ENCODE peak calls at places on chromosomes 4 and X, in four cellular contexts. F, Y, K and W are unnamed samples.

GRCh38 chr4:73729534-73730165 is 10.7 kb upstream of the CXCL8 start:
- DNase-seq in Y (peak), F (peak), K (no peak), W (peak)

GRCh38 chr4:98446499-98447375 is 185.6 kb downstream of the RAP1GDS1 start:
- DNase-seq in K (peak), Y (no peak), F (no peak), W (no peak)

GRCh38 chr4:112277220-112277619 is 8.5 kb downstream of the TIFA start:
- DNase-seq in Y (no peak), F (no peak), K (no peak), W (no peak)

GRCh38 chr4:65968873-65969272 is 298.6 kb upstream of the EPHA5 start:
- DNase-seq in K (no peak), Y (no peak), F (peak), W (no peak)

GRCh38 chr4:176300036-176300435 is 19.7 kb upstream of the SPCS3 start:
- DNase-seq in F (no peak), Y (no peak), K (no peak), W (no peak)

GRCh38 chrX:120429776-120430535 is 39.1 kb downstream of the LAMP2 start:
- DNase-seq in F (no peak), K (no peak), Y (no peak), W (no peak)

GRCh38 chr4:173793937-173794510 is 264.0 kb upstream of the HAND2 start:
- DNase-seq in F (no peak), Y (no peak), K (no peak), W (no peak)

GRCh38 chrX:110665636-110666035 is 130.0 kb downstream of the CHRDL1 start:
- DNase-seq in K (no peak), Y (peak), F (peak), W (peak)

GRCh38 chr4:95216636-95217035 is 332.1 kb downstream of the UNC5C start:
- DNase-seq in K (no peak), Y (no peak), F (no peak), W (no peak)

GRCh38 chrX:56783450-56783831 is 54.4 kb downstream of the NBDY start:
- DNase-seq in K (peak), F (no peak), Y (no peak), W (no peak)

GRCh38 chrX:96183843-96184242 is 500.8 kb upstream of the DIAPH2 start:
- DNase-seq in K (no peak), Y (no peak), F (no peak), W (no peak)

GRCh38 chrX:63250253-63250868 is 100.8 kb downstream of the SPIN4 start:
- DNase-seq in F (peak), Y (peak), K (peak), W (peak)
- TF ChIP-seq SP1 in F (no peak), Y (no peak), K (no peak), W (no peak)

DNA sequence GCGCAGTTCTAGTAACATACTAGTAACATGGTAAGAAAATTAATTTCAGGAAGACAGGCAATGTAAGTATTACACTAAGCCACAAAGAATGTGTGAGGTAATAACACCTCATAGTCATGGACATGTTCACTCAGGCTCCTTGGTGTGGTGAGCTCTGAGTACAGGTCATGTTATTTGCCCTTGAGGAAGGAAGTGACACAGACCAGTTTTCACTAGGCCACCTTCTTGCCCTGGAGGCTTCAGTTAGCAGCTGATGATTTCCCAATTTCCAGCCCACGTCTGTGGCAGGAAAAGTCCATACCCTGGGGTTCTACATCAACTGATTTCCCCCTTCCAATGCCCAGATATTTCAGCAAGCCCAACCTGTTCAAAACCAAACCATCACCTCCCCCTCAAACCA is 6.7 kb downstream of the APOO start:
- DNase-seq in K (no peak), Y (no peak), F (peak), W (no peak)
- TF ChIP-seq FOXK2 in K (no peak), Y (no peak), F (no peak), W (no peak)

GRCh38 chr4:2832981-2833670 is 10.5 kb upstream of the ADD1 start:
- DNase-seq in F (no peak), K (no peak), Y (no peak), W (no peak)

GRCh38 chr4:2832309-2832980 is 11.2 kb upstream of the ADD1 start:
- DNase-seq in K (no peak), F (no peak), Y (no peak), W (no peak)

GRCh38 chr4:2834001-2834921 is 9.4 kb upstream of the ADD1 start:
- DNase-seq in Y (no peak), F (no peak), K (no peak), W (no peak)

GRCh38 chr4:2831611-2832308 is 11.9 kb upstream of the ADD1 start:
- DNase-seq in K (no peak), F (no peak), Y (no peak), W (no peak)

DNA sequence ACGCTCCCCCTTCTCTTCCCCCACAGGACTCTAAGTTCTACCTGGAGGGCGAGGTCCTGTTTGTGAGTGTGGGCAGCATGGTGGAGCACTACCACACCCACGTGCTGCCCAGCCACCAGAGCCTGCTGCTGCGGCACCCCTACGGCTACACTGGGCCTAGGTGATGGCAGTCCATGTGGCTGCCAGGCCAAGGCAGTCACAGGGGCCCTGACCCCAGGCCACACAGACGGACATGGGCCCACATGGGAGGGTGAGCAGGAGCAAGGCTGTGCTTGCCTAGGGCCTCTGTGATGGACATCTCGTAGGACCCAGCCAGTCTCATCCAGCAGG is 10.0 kb upstream of the ADD1 start:
- DNase-seq in K (no peak), F (no peak), Y (no peak), W (no peak)
- TF ChIP-seq SP1 in K (no peak), F (no peak), Y (no peak), W (no peak)

GRCh38 chr4:63122955-63123354 is 1286.3 kb downstream of the TECRL start:
- DNase-seq in K (no peak), F (no peak), Y (no peak), W (no peak)

DNA sequence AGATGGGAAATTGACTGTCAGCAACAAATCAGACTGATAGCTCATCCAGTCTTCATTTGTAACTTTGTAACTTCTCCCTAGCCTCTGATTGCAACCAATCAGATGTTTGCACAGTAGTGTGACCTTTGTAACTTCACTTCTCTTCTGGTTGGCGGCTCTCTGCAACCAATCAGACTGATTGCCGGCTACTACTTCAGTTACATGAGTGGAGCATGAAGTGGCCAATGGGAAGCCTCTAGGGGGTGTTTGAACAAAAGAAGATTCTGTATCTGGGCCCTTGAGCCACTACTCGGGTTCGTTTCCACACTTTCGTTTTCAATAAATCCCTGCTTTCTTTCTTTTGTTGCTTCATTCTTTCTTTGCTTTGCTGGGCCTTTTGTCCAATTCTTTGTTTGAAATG is 1285.8 kb downstream of the TECRL start:
- DNase-seq in F (peak), Y (no peak), K (no peak), W (no peak)
- TF ChIP-seq FOXK2 in F (no peak), Y (no peak), K (no peak), W (no peak)

GRCh38 chr4:11165052-11165451 is 263.6 kb downstream of the HS3ST1 start:
- DNase-seq in Y (no peak), F (no peak), K (no peak), W (no peak)
- TF ChIP-seq SP1 in Y (no peak), F (no peak), K (no peak), W (no peak)

GRCh38 chr4:151004222-151004621 is 10.9 kb downstream of the LRBA start:
- DNase-seq in K (no peak), Y (no peak), F (no peak), W (no peak)

GRCh38 chr4:150994721-150995120 is 20.4 kb downstream of the LRBA start:
- DNase-seq in K (no peak), F (no peak), Y (no peak), W (no peak)

GRCh38 chr4:151000747-151001429 is 14.2 kb downstream of the LRBA start:
- DNase-seq in K (no peak), F (no peak), Y (no peak), W (no peak)

GRCh38 chr4:150997141-150997540 is 17.9 kb downstream of the LRBA start:
- DNase-seq in Y (no peak), K (no peak), F (no peak), W (no peak)

DNA sequence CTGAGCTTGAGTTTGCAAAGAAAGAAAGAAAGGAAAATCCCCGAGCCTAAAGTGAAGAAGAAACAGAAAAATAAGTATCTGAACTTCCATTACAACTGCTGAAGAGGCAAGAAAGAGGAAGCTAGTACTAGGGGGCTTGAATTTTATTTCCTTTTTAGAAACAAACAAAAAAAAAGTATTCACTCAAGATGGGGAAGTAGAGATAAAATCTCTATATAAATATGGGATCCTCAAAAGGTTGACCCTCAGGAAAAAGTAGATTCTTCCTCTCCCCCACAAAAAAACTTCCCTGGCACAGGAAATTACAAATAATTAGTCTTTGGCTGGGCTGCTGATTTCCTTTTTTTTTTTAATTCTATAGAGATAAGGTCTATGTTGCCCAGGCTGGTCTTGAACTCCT is 16.0 kb downstream of the LRBA start:
- DNase-seq in K (no peak), Y (no peak), F (no peak), W (no peak)
- TF ChIP-seq FOXK2 in K (no peak), Y (no peak), F (no peak), W (no peak)

DNA sequence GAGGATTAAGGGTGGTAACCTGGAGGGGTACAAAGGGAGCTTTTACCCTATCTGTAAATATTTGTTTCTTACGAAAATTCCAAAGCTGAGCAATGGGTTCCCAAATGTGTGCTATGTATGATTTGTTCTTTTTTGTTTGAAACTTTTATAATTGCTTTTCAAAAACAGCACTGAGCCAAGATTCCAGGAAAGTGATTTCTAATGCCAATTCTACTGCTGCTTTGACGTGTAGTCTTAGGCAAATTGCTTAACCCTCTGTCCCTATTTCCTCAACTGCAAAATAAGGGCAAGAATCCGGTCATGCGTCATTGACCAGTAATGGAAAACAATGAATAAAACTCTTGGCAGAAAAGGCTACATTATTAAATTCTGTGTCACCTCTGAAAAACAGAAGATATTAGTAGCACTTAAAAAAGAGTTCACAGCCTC is 454.7 kb downstream of the IL15 start:
- DNase-seq in K (no peak), F (no peak), Y (no peak), W (no peak)
- TF ChIP-seq SP1 in K (no peak), F (no peak), Y (no peak), W (no peak)

DNA sequence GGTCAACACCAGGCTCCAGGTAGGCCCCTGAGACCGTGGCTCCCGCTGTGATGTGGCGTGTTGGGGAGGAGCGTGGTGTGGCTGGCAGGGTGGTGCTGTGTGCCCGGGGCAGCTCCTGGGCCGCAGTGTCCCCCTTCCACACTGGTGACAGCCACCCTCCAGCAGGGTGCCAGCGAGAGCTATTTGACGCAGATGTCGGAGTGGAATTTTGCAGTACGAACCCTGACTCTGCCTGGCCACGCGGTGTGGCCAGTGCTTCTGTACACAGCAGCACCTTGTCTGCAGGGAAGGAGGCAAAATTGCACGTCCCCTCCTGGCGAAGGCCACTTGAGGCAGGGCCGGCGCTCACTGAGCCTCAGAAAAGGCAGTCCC is 53.2 kb downstream of the CPZ start:
- DNase-seq in Y (no peak), K (no peak), F (no peak), W (no peak)
- TF ChIP-seq FOXK2 in Y (no peak), K (no peak), F (no peak), W (no peak)

DNA sequence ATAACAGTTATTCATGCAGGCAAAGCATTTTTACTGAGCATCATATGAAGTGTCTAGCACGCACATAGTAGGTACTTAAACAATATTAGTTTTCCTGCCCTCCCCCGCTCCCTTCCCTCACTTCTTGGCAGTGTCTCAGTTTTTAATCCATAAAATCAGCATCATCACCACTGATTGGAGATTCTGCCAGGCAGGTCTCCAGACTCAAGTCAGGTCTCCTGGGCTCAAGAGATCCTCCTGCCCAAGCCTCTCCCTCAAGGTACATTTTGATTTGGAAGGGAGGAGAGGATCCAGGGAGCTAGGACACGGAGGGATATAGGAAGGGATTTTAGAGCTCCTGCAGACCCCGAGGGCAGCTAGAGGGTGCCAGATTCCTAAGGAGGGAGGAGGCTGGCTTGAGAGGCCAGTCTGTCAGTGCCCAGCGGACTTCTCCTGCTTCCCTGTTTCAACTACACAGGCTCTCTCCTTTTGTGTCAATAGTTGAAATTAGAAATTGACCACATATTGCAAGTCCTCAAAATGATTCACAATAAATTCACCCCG is 4.4 kb upstream of the FAT1 start:
- DNase-seq in F (peak), K (no peak), Y (no peak), W (no peak)
- TF ChIP-seq SP1 in F (no peak), K (no peak), Y (no peak), W (no peak)